ENCODE peak calls at places on chromosomes 3 and 15, in seven cellular contexts. I is uterus; F is breast epithelium; Q is dorsolateral prefrontal cortex; L is upper lobe of right lung; X is CD8-positive, alpha-beta T cell; B is heart right ventricle. A is an unnamed sample.

GRCh38 chr3:186493507-186493906 is 50.7 kb downstream of the CRYGS start:
- DNase-seq in L (no peak), X (no peak), B (no peak), I (no peak), F (no peak), Q (no peak), A (no peak)

GRCh38 chr15:77863491-77864105 is 213.9 kb downstream of the TBC1D2B start:
- DNase-seq in B (no peak), L (peak; percentile 47), X (no peak), F (no peak), I (no peak), Q (no peak), A (no peak)

GRCh38 chr15:78368671-78369070 is 28.5 kb downstream of the CRABP1 start:
- DNase-seq in Q (no peak), F (no peak), I (no peak), B (no peak), L (no peak), X (no peak), A (no peak)

GRCh38 chr3:196397941-196398340 is 34.3 kb downstream of the UBXN7 start:
- DNase-seq in Q (no peak), X (no peak), B (no peak), L (no peak), I (no peak), F (no peak), A (no peak)

GRCh38 chr3:8576436-8576835 is 68.2 kb downstream of the SSUH2 start:
- DNase-seq in I (no peak), F (no peak), B (no peak), L (no peak), Q (no peak), X (no peak), A (no peak)

GRCh38 chr3:146491303-146491702 is 21.9 kb upstream of the PLSCR2 start:
- DNase-seq in F (no peak), L (no peak), X (no peak), Q (no peak), B (no peak), I (no peak), A (peak; percentile 27)

GRCh38 chr3:127451321-127451720 is 139.2 kb downstream of the TPRA1 start:
- DNase-seq in Q (no peak), X (no peak), I (no peak), B (no peak), F (no peak), L (no peak), A (no peak)

GRCh38 chr3:192687488-192688152 is 39.7 kb downstream of the FGF12 start:
- DNase-seq in L (no peak), X (no peak), Q (no peak), F (no peak), B (peak; percentile 52), I (no peak), A (no peak)

GRCh38 chr3:52441772-52442332 is 3.1 kb downstream of the SEMA3G start:
- DNase-seq in Q (no peak), B (no peak), F (no peak), I (no peak), L (peak; percentile 48), X (no peak), A (no peak)

GRCh38 chr3:52443268-52443610 is 1.7 kb downstream of the SEMA3G start:
- DNase-seq in L (no peak), Q (no peak), X (no peak), F (no peak), B (no peak), I (no peak), A (no peak)

GRCh38 chr3:52443791-52444687 is 864 bp downstream of the SEMA3G start:
- DNase-seq in I (no peak), Q (no peak), L (peak; percentile 66), B (no peak), F (no peak), X (no peak), A (no peak)

GRCh38 chr3:52441122-52441771 is 3.7 kb downstream of the SEMA3G start:
- DNase-seq in Q (no peak), I (no peak), B (no peak), X (no peak), L (peak; percentile 59), F (no peak), A (no peak)

DNA sequence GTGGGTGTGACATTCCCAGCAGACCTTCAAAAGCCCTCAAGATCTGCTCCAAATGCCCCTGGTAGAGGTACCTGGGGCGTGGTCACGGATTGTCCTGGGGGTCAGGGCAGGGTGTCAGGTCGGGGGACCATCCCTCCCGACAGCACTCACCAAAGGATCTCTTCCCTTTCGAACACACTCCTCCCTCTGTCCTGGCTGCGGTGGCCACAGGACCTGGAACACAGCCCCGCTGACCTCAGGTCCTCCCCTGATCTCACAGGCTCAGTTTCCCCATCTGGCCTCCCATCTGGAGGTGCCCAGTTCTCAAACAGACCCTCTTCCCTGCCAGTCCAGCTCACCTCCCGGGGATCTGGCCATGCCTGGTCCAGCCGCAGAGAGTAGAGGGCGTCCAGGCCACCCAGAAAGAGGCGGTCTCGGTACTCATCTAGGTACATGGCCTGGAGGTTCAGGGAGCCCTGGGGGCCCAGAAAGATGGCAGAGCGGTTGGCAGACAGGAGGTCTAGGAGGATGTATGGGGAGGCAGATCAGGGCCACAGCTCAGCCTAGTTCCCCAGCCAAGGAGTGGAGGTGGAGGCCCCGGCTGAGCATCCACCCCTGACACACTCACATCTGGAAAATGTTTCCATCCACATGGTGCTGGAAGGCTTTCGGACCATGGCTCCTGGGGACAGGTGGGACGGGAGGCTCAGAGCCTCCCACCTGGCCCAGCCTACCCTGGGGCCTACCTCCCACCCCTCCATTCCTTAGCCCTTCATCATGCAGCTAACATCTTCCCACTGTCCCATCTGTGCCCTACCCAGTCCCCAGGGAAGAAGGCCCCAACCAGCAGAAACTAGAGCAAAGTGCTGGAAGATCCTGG is 2.3 kb downstream of the SEMA3G start:
- DNase-seq in F (no peak), I (no peak), Q (no peak), L (no peak), B (no peak), X (no peak), A (no peak)
- H3K4me3 ChIP-seq in F (no peak overlapping the region), I (no peak overlapping the region), Q (peak overlapping the region; percentile 23), L (no peak overlapping the region), B (peak overlapping the region; percentile 24), X (no peak overlapping the region), A (no peak overlapping the region)

GRCh38 chr3:129626744-129627349 is 20.4 kb upstream of the PLXND1 start:
- DNase-seq in B (peak; percentile 97), F (peak; percentile 64), Q (peak; percentile 79), L (peak; percentile 99), I (peak; percentile 91), X (peak; percentile 61), A (no peak)
- TF ChIP-seq CTCF in B (peak; percentile 20), F (peak; percentile 10), Q (peak; percentile 32), L (no peak), I (peak; percentile 14), X (no peak), A (no peak)

GRCh38 chr15:92936138-92936537 is 36.0 kb downstream of the CHD2 start:
- DNase-seq in I (no peak), B (no peak), Q (no peak), X (no peak), L (no peak), F (no peak), A (no peak)

GRCh38 chr15:92937880-92938279 is 37.8 kb downstream of the CHD2 start:
- DNase-seq in L (no peak), I (no peak), B (no peak), F (no peak), Q (no peak), X (no peak), A (no peak)

GRCh38 chr15:92932946-92933649 is 33.0 kb downstream of the CHD2 start:
- DNase-seq in B (no peak), Q (no peak), F (no peak), L (no peak), X (no peak), I (no peak), A (no peak)

GRCh38 chr15:92936693-92937092 is 36.6 kb downstream of the CHD2 start:
- DNase-seq in B (no peak), Q (no peak), X (no peak), I (no peak), F (no peak), L (no peak), A (no peak)

DNA sequence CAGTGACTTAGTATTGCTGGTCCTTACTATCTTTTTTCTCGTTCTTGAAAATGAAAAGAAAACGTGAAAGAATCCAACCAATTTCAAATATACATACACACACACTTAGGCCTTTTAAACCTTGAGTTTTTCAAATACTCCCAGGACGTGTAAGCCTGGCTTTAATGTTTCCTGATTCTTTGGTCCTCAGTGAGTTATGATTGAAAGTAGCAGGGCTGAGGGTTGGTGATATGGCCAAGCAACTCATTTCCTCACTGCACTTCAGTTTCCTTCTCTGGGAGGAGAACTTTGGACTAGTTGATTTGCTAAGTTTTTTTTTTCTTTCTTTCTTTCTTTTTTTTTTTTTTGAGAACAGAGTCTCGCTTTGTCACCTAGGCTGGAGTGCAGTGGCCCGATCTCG is 34.6 kb downstream of the CHD2 start:
- DNase-seq in B (no peak), F (no peak), X (no peak), Q (no peak), L (no peak), I (no peak), A (no peak)
- H3K4me3 ChIP-seq in B (no peak overlapping the region), F (no peak overlapping the region), X (no peak overlapping the region), Q (no peak overlapping the region), L (no peak overlapping the region), I (no peak overlapping the region), A (no peak overlapping the region)

DNA sequence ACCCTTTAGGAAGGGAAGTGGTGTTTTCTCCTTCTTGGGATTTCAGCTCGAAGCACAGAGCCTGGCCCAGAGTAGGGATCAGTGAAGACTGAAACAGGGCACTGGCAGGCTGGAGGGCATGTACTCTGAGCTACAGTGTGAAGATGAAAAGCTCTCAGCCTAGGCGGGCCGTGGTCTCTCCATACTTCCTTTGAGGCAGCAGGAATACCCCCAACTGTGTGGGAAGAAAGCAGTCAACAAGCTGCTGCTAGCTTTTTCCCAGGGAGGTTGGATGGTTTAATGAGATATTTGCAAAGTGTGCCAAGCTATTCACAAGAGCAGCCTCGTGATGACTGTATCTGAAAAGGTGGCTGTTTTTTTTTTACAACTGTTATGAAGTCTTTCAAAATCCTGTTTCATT is 47.2 kb downstream of the NMNAT3 start:
- DNase-seq in I (no peak), L (no peak), B (no peak), Q (no peak), X (no peak), F (no peak), A (no peak)
- TF ChIP-seq CTCF in I (no peak), L (no peak), B (no peak), Q (no peak), X (no peak), F (no peak), A (no peak)

GRCh38 chr15:41827290-41827879 is 507 bp upstream of the JMJD7 start:
- DNase-seq in B (no peak), L (no peak), Q (no peak), F (peak; percentile 37), I (no peak), X (peak; percentile 34), A (no peak)
- H3K4me3 ChIP-seq in B (peak overlapping the region; percentile 82), L (peak overlapping the region; percentile 95), Q (peak overlapping the region; percentile 87), F (peak overlapping the region; percentile 70), I (peak overlapping the region; percentile 85), X (peak overlapping the region; percentile 95), A (peak overlapping the region; percentile 49)

GRCh38 chr3:85337895-85338294 is 379.1 kb downstream of the CADM2 start:
- DNase-seq in I (no peak), Q (no peak), L (no peak), X (no peak), B (no peak), F (no peak), A (no peak)

DNA sequence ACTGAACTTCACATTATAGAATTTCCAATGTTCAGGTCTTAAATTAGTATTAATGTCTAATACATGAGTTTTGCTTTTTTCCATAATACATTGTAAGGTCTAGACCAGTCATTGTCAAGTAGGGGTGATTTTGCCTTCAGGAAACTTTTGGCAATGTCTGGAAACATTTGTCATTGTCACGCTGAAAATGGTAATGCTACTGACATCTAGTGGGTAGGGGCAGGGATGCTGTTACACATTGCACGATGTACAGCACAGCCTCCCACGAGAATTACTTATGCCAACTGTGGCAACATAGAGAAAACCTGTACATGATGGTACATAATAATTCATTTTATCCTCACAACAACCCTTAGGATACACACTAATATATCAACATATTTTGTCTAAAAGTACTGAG is 384.1 kb downstream of the CADM2 start:
- DNase-seq in B (no peak), I (no peak), F (no peak), L (no peak), X (no peak), Q (peak; percentile 20), A (no peak)
- TF ChIP-seq CTCF in B (peak; percentile 10), I (no peak), F (no peak), L (peak; percentile 17), X (no peak), Q (peak; percentile 60), A (no peak)

A was measured in AG09309.